ENCODE peak calls at places on chromosomes 11 and 22, in ten cellular contexts. One of them, this sample, is unnamed.

GRCh38 chr22:32380991-32381390 is 23.3 kb downstream of the RFPL3 start:
- DNase-seq in right cardiac atrium: no peak
- DNase-seq in epithelial cell of proximal tubule: no peak
- DNase-seq in H7: no peak
- DNase-seq in kidney epithelial cell: no peak
- DNase-seq in fibroblast of villous mesenchyme: no peak
- DNase-seq in AG10803: no peak
- DNase-seq in mesendoderm: no peak
- DNase-seq in transverse colon: no peak
- DNase-seq in adipocyte: no peak
- DNase-seq in this sample: no peak

GRCh38 chr11:122671270-122671906 is 15.9 kb downstream of the UBASH3B start:
- DNase-seq in kidney epithelial cell: no peak
- DNase-seq in epithelial cell of proximal tubule: no peak
- DNase-seq in right cardiac atrium: no peak
- DNase-seq in AG10803: peak
- DNase-seq in adipocyte: no peak
- DNase-seq in H7: no peak
- DNase-seq in fibroblast of villous mesenchyme: peak
- DNase-seq in mesendoderm: no peak
- DNase-seq in transverse colon: no peak
- DNase-seq in this sample: peak

GRCh38 chr11:27663294-27663693 is 37.0 kb downstream of the BDNF start:
- DNase-seq in mesendoderm: no peak
- DNase-seq in fibroblast of villous mesenchyme: no peak
- DNase-seq in kidney epithelial cell: no peak
- DNase-seq in transverse colon: no peak
- DNase-seq in epithelial cell of proximal tubule: no peak
- DNase-seq in AG10803: no peak
- DNase-seq in right cardiac atrium: no peak
- DNase-seq in H7: no peak
- DNase-seq in adipocyte: no peak
- DNase-seq in this sample: peak

GRCh38 chr11:112977620-112978212 is 16.5 kb downstream of the NCAM1 start:
- DNase-seq in AG10803: peak
- DNase-seq in fibroblast of villous mesenchyme: peak
- DNase-seq in adipocyte: peak
- DNase-seq in transverse colon: no peak
- DNase-seq in mesendoderm: no peak
- DNase-seq in H7: no peak
- DNase-seq in epithelial cell of proximal tubule: peak
- DNase-seq in kidney epithelial cell: no peak
- DNase-seq in right cardiac atrium: peak
- DNase-seq in this sample: peak

GRCh38 chr11:47393163-47394049 is 15.0 kb upstream of the SLC39A13 start:
- DNase-seq in H7: peak
- DNase-seq in transverse colon: no peak
- DNase-seq in right cardiac atrium: peak
- DNase-seq in kidney epithelial cell: no peak
- DNase-seq in adipocyte: peak
- DNase-seq in fibroblast of villous mesenchyme: peak
- DNase-seq in mesendoderm: no peak
- DNase-seq in AG10803: peak
- DNase-seq in epithelial cell of proximal tubule: no peak
- DNase-seq in this sample: peak

GRCh38 chr11:43359432-43359818 is 705 bp downstream of the TTC17 start:
- DNase-seq in epithelial cell of proximal tubule: no peak
- DNase-seq in H7: no peak
- DNase-seq in mesendoderm: peak
- DNase-seq in transverse colon: peak
- DNase-seq in kidney epithelial cell: no peak
- DNase-seq in right cardiac atrium: no peak
- DNase-seq in adipocyte: peak
- DNase-seq in AG10803: peak
- DNase-seq in fibroblast of villous mesenchyme: peak
- DNase-seq in this sample: peak

GRCh38 chr11:121696177-121696863 is 243.6 kb upstream of the SORL1-AS1 start:
- DNase-seq in kidney epithelial cell: no peak
- DNase-seq in AG10803: no peak
- DNase-seq in mesendoderm: peak
- DNase-seq in transverse colon: no peak
- DNase-seq in adipocyte: no peak
- DNase-seq in epithelial cell of proximal tubule: no peak
- DNase-seq in fibroblast of villous mesenchyme: no peak
- DNase-seq in right cardiac atrium: no peak
- DNase-seq in H7: no peak
- DNase-seq in this sample: peak

GRCh38 chr22:20783844-20784723 is 10.2 kb downstream of the SERPIND1 start:
- DNase-seq in AG10803: peak
- DNase-seq in transverse colon: peak
- DNase-seq in right cardiac atrium: no peak
- DNase-seq in adipocyte: peak
- DNase-seq in H7: peak
- DNase-seq in fibroblast of villous mesenchyme: peak
- DNase-seq in kidney epithelial cell: peak
- DNase-seq in mesendoderm: peak
- DNase-seq in epithelial cell of proximal tubule: no peak
- DNase-seq in this sample: peak

GRCh38 chr11:61917357-61918109 is at the start of gene RAB3IL1:
- DNase-seq in kidney epithelial cell: no peak
- DNase-seq in mesendoderm: peak
- DNase-seq in right cardiac atrium: peak
- DNase-seq in H7: peak
- DNase-seq in adipocyte: peak
- DNase-seq in epithelial cell of proximal tubule: no peak
- DNase-seq in transverse colon: peak
- DNase-seq in AG10803: peak
- DNase-seq in fibroblast of villous mesenchyme: peak
- DNase-seq in this sample: no peak

GRCh38 chr22:33971561-33971961 is 51.3 kb upstream of the LARGE1 start:
- DNase-seq in H7: no peak
- DNase-seq in right cardiac atrium: no peak
- DNase-seq in fibroblast of villous mesenchyme: no peak
- DNase-seq in epithelial cell of proximal tubule: peak
- DNase-seq in adipocyte: no peak
- DNase-seq in AG10803: no peak
- DNase-seq in mesendoderm: peak
- DNase-seq in transverse colon: no peak
- DNase-seq in kidney epithelial cell: peak
- DNase-seq in this sample: no peak

GRCh38 chr11:11978792-11979486 is 29.5 kb downstream of the DKK3 start:
- DNase-seq in AG10803: peak
- DNase-seq in adipocyte: peak
- DNase-seq in H7: no peak
- DNase-seq in mesendoderm: peak
- DNase-seq in right cardiac atrium: peak
- DNase-seq in kidney epithelial cell: no peak
- DNase-seq in transverse colon: peak
- DNase-seq in epithelial cell of proximal tubule: no peak
- DNase-seq in fibroblast of villous mesenchyme: peak
- DNase-seq in this sample: peak

GRCh38 chr11:118497831-118498230 is 29.4 kb upstream of the TTC36 start:
- DNase-seq in adipocyte: peak
- DNase-seq in epithelial cell of proximal tubule: no peak
- DNase-seq in kidney epithelial cell: no peak
- DNase-seq in mesendoderm: no peak
- DNase-seq in right cardiac atrium: no peak
- DNase-seq in transverse colon: no peak
- DNase-seq in fibroblast of villous mesenchyme: peak
- DNase-seq in H7: no peak
- DNase-seq in AG10803: peak
- DNase-seq in this sample: peak

GRCh38 chr22:30822216-30823014 is 127.7 kb downstream of the OSBP2 start:
- DNase-seq in kidney epithelial cell: no peak
- DNase-seq in fibroblast of villous mesenchyme: no peak
- DNase-seq in right cardiac atrium: no peak
- DNase-seq in mesendoderm: peak
- DNase-seq in adipocyte: peak
- DNase-seq in transverse colon: no peak
- DNase-seq in AG10803: no peak
- DNase-seq in epithelial cell of proximal tubule: no peak
- DNase-seq in H7: peak
- DNase-seq in this sample: no peak

GRCh38 chr11:61480936-61481335 is 27.6 kb upstream of the LRRC10B start:
- DNase-seq in right cardiac atrium: peak
- DNase-seq in mesendoderm: peak
- DNase-seq in H7: peak
- DNase-seq in adipocyte: no peak
- DNase-seq in kidney epithelial cell: no peak
- DNase-seq in fibroblast of villous mesenchyme: no peak
- DNase-seq in epithelial cell of proximal tubule: no peak
- DNase-seq in AG10803: no peak
- DNase-seq in transverse colon: peak
- DNase-seq in this sample: peak

GRCh38 chr11:1854949-1855885 is 2.3 kb downstream of the LSP1 start:
- DNase-seq in mesendoderm: no peak
- DNase-seq in epithelial cell of proximal tubule: no peak
- DNase-seq in adipocyte: no peak
- DNase-seq in right cardiac atrium: peak
- DNase-seq in kidney epithelial cell: no peak
- DNase-seq in transverse colon: no peak
- DNase-seq in fibroblast of villous mesenchyme: no peak
- DNase-seq in H7: no peak
- DNase-seq in AG10803: no peak
- DNase-seq in this sample: no peak

GRCh38 chr11:1855886-1856265 is 3.0 kb downstream of the LSP1 start:
- DNase-seq in kidney epithelial cell: no peak
- DNase-seq in adipocyte: no peak
- DNase-seq in H7: no peak
- DNase-seq in right cardiac atrium: peak
- DNase-seq in fibroblast of villous mesenchyme: no peak
- DNase-seq in mesendoderm: no peak
- DNase-seq in transverse colon: no peak
- DNase-seq in AG10803: no peak
- DNase-seq in epithelial cell of proximal tubule: no peak
- DNase-seq in this sample: no peak

GRCh38 chr11:1853376-1854131 is 670 bp downstream of the LSP1 start:
- DNase-seq in adipocyte: no peak
- DNase-seq in kidney epithelial cell: no peak
- DNase-seq in H7: no peak
- DNase-seq in mesendoderm: no peak
- DNase-seq in transverse colon: no peak
- DNase-seq in AG10803: no peak
- DNase-seq in right cardiac atrium: peak
- DNase-seq in fibroblast of villous mesenchyme: no peak
- DNase-seq in epithelial cell of proximal tubule: no peak
- DNase-seq in this sample: no peak

GRCh38 chr11:1852885-1853284 is at the start of gene LSP1:
- DNase-seq in fibroblast of villous mesenchyme: no peak
- DNase-seq in kidney epithelial cell: no peak
- DNase-seq in transverse colon: peak
- DNase-seq in AG10803: no peak
- DNase-seq in epithelial cell of proximal tubule: no peak
- DNase-seq in adipocyte: no peak
- DNase-seq in H7: no peak
- DNase-seq in right cardiac atrium: peak
- DNase-seq in mesendoderm: no peak
- DNase-seq in this sample: no peak

DNA sequence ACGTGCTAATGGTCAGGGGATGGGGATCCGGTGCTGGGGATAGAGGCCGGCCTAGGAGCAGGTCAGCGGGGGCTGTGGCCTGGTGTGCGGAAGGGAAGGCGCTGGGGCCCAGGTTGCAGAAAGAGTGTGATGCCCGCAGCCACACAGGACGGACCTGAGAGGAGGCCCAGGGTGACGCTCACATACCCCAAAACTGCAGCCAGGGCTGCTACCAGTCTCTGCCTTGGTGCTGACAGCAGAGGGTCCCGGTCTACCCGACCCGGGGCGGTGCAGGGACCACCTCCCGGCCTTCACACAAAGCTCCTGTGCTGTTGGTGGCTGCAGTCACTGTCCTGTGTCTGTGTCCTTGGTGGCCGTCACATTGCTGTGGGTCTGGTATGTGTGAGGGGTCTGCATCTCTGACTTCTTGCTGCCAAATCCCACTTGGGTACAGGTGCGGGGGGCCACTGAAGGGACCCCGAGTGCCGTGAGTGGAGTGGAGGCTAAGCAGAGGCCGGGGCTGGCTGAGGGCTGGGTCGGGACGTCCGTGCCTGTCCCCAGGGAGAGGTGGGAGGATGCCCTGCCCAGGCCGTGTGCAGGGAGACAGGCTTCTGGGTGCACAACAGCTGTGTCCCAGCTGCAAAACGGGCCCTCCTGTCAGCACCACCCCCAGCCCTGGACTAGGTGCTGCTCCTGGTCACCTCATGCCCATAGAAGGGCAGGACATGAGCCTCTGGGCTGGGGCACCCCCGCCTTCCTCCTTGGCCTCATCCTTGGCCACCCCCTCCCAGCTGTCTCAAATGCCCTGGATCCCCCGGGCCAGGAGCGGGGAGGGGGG is 1.5 kb downstream of the LSP1 start:
- DNase-seq in kidney epithelial cell: no peak
- DNase-seq in right cardiac atrium: peak
- DNase-seq in mesendoderm: no peak
- DNase-seq in fibroblast of villous mesenchyme: no peak
- DNase-seq in H7: no peak
- DNase-seq in AG10803: no peak
- DNase-seq in adipocyte: no peak
- DNase-seq in epithelial cell of proximal tubule: no peak
- DNase-seq in transverse colon: no peak
- DNase-seq in this sample: no peak
- H3K4me3 ChIP-seq in kidney epithelial cell: no peak
- H3K4me3 ChIP-seq in right cardiac atrium: no peak
- H3K4me3 ChIP-seq in mesendoderm: no peak
- H3K4me3 ChIP-seq in fibroblast of villous mesenchyme: no peak
- H3K4me3 ChIP-seq in H7: no peak
- H3K4me3 ChIP-seq in AG10803: no peak
- H3K4me3 ChIP-seq in adipocyte: no peak
- H3K4me3 ChIP-seq in epithelial cell of proximal tubule: no peak
- H3K4me3 ChIP-seq in transverse colon: peak
- H3K4me3 ChIP-seq in this sample: no peak

GRCh38 chr11:134412508-134413333 is 679 bp upstream of the B3GAT1 start:
- DNase-seq in right cardiac atrium: peak
- DNase-seq in epithelial cell of proximal tubule: no peak
- DNase-seq in transverse colon: peak
- DNase-seq in AG10803: no peak
- DNase-seq in mesendoderm: peak
- DNase-seq in fibroblast of villous mesenchyme: no peak
- DNase-seq in kidney epithelial cell: no peak
- DNase-seq in H7: peak
- DNase-seq in adipocyte: peak
- DNase-seq in this sample: no peak
- H3K4me3 ChIP-seq in right cardiac atrium: peak
- H3K4me3 ChIP-seq in epithelial cell of proximal tubule: peak
- H3K4me3 ChIP-seq in transverse colon: peak
- H3K4me3 ChIP-seq in AG10803: no peak
- H3K4me3 ChIP-seq in mesendoderm: no peak
- H3K4me3 ChIP-seq in fibroblast of villous mesenchyme: no peak
- H3K4me3 ChIP-seq in kidney epithelial cell: peak
- H3K4me3 ChIP-seq in H7: peak
- H3K4me3 ChIP-seq in adipocyte: no peak
- H3K4me3 ChIP-seq in this sample: peak

GRCh38 chr22:27718186-27719032 is 83.1 kb downstream of the MN1 start:
- DNase-seq in kidney epithelial cell: peak
- DNase-seq in AG10803: peak
- DNase-seq in epithelial cell of proximal tubule: peak
- DNase-seq in fibroblast of villous mesenchyme: peak
- DNase-seq in adipocyte: peak
- DNase-seq in mesendoderm: peak
- DNase-seq in transverse colon: peak
- DNase-seq in right cardiac atrium: peak
- DNase-seq in H7: peak
- DNase-seq in this sample: peak
- H3K4me3 ChIP-seq in kidney epithelial cell: no peak
- H3K4me3 ChIP-seq in AG10803: peak
- H3K4me3 ChIP-seq in epithelial cell of proximal tubule: no peak
- H3K4me3 ChIP-seq in fibroblast of villous mesenchyme: no peak
- H3K4me3 ChIP-seq in adipocyte: peak
- H3K4me3 ChIP-seq in mesendoderm: no peak
- H3K4me3 ChIP-seq in transverse colon: no peak
- H3K4me3 ChIP-seq in right cardiac atrium: no peak
- H3K4me3 ChIP-seq in H7: no peak
- H3K4me3 ChIP-seq in this sample: peak

GRCh38 chr11:86761978-86762377 is 38.4 kb upstream of the PRSS23 start:
- DNase-seq in right cardiac atrium: no peak
- DNase-seq in kidney epithelial cell: no peak
- DNase-seq in transverse colon: no peak
- DNase-seq in fibroblast of villous mesenchyme: no peak
- DNase-seq in AG10803: peak
- DNase-seq in epithelial cell of proximal tubule: no peak
- DNase-seq in mesendoderm: no peak
- DNase-seq in adipocyte: peak
- DNase-seq in H7: no peak
- DNase-seq in this sample: peak
- H3K4me3 ChIP-seq in right cardiac atrium: no peak
- H3K4me3 ChIP-seq in kidney epithelial cell: no peak
- H3K4me3 ChIP-seq in transverse colon: no peak
- H3K4me3 ChIP-seq in fibroblast of villous mesenchyme: no peak
- H3K4me3 ChIP-seq in AG10803: no peak
- H3K4me3 ChIP-seq in epithelial cell of proximal tubule: no peak
- H3K4me3 ChIP-seq in mesendoderm: no peak
- H3K4me3 ChIP-seq in adipocyte: no peak
- H3K4me3 ChIP-seq in H7: no peak
- H3K4me3 ChIP-seq in this sample: no peak

This sample was measured in choroid plexus epithelial cell.